ENCODE peak calls at places on chromosomes 2 and 18, in four cellular contexts. F is aorta, M is DND-41, O is K562. K is an unnamed sample.

GRCh38 chr2:231965118-231965517 is 3.6 kb downstream of the DIS3L2 start:
- DNase-seq in F (no peak), M (no peak), O (no peak), K (no peak)

GRCh38 chr2:85886585-85886984 is 2.2 kb downstream of the ST3GAL5 start:
- DNase-seq in F (peak; percentile 79), M (no peak), O (no peak), K (no peak)

GRCh38 chr2:144083211-144083610 is 436.7 kb downstream of the ZEB2 start:
- DNase-seq in F (peak; percentile 60), M (no peak), O (no peak), K (no peak)

GRCh38 chr2:40087434-40087833 is 308.4 kb upstream of the THUMPD2 start:
- DNase-seq in F (no peak), M (no peak), O (no peak), K (no peak)

GRCh38 chr2:232525796-232526195 is at the start of gene CHRND:
- DNase-seq in F (no peak), M (no peak), O (peak; percentile 33), K (no peak)

GRCh38 chr2:12619975-12620374 is 96.8 kb upstream of the TRIB2 start:
- DNase-seq in F (peak; percentile 61), M (no peak), O (no peak), K (no peak)

GRCh38 chr2:67075530-67076253 is 321.4 kb upstream of the ETAA1 start:
- DNase-seq in F (no peak), M (no peak), O (no peak), K (no peak)

GRCh38 chr2:175259164-175259563 is 77.7 kb upstream of the ATP5MC3 start:
- DNase-seq in F (no peak), M (no peak), O (no peak), K (no peak)

GRCh38 chr2:24724111-24724775 is 68.9 kb downstream of the PTRHD1 start:
- DNase-seq in F (no peak), M (no peak), O (no peak), K (no peak)

GRCh38 chr2:88329815-88330603 is 122.5 kb downstream of the FOXI3 start:
- DNase-seq in F (no peak), M (no peak), O (no peak), K (no peak)

GRCh38 chr2:84805250-84805917 is 75.5 kb downstream of the TRABD2A start:
- DNase-seq in F (no peak), M (no peak), O (no peak), K (no peak)

DNA sequence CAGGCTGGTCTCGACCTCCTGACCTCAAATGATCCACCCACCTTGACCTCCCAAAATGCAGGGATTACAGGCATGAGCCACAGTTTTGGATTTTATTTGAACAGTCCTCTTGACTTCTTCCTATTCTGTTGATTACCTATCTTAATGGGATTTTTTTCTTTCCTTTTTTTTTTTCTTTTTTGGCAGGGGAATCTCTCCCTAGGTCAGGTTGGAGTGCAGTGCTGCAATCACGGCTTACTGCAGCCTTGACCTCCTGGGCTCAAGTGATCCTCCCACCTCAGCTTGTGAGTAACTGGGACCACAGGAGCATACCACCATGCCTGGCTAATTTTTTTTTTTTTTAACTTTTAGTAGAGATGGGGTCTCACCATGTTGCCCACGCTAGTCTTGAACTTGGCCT is 2.8 kb downstream of the MTHFD2 start:
- DNase-seq in F (no peak), M (no peak), O (no peak), K (no peak)
- H3K27ac ChIP-seq in F (no peak overlapping the region), M (peak overlapping the region; percentile 29), O (no peak overlapping the region), K (no peak overlapping the region)

DNA sequence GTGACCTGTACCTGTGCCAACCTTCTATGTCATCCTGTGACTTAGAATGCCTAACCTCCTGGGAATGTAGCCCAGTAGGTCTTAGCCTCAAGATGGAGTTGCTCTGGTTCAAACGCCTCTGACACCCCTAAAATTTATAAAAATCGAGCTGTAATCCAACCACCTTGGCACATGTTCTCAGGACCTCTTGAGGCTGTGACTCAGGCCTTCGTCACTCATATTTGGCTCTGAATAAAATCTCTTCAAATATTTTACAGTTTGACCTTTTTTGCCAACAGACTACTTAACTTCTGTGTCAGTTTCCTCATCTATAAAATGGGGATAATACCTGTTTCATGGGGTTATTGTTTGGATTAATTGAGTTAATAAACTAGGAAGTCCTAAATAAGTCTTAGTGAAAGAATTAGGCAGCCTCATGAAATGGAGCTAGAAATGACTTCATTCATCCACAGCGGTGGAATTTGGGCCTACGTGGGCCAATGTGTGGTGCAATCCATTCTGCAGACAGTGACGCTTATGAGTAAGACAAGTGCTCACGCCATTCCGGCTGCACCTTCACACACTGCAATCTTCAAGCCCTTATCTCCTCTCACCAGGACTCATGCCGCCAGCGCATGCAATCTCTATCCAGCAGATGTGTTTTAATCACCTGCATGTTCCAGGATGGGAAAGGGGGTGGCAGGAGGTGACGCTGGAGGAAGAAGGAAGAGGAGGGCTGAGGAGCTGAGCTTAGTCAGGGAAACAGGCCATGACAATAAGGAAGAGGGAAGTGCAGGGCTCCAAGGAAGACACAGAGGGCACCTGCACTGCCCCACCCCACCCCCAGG is 2.0 kb upstream of the UBE2F start:
- DNase-seq in F (no peak), M (no peak), O (peak; percentile 82), K (no peak)
- H3K27ac ChIP-seq in F (no peak overlapping the region), M (no peak overlapping the region), O (peak overlapping the region; percentile 98), K (no peak overlapping the region)

GRCh38 chr2:70118798-70119454 is 31.6 kb downstream of the PCBP1 start:
- DNase-seq in F (no peak), M (peak; percentile 57), O (peak; percentile 33), K (no peak)

GRCh38 chr2:70113396-70114100 is 26.3 kb downstream of the PCBP1 start:
- DNase-seq in F (no peak), M (no peak), O (no peak), K (no peak)

GRCh38 chr2:70116936-70117554 is 29.8 kb downstream of the PCBP1 start:
- DNase-seq in F (no peak), M (no peak), O (no peak), K (no peak)

GRCh38 chr2:70111752-70112591 is 24.7 kb downstream of the PCBP1 start:
- DNase-seq in F (no peak), M (no peak), O (peak; percentile 32), K (no peak)

DNA sequence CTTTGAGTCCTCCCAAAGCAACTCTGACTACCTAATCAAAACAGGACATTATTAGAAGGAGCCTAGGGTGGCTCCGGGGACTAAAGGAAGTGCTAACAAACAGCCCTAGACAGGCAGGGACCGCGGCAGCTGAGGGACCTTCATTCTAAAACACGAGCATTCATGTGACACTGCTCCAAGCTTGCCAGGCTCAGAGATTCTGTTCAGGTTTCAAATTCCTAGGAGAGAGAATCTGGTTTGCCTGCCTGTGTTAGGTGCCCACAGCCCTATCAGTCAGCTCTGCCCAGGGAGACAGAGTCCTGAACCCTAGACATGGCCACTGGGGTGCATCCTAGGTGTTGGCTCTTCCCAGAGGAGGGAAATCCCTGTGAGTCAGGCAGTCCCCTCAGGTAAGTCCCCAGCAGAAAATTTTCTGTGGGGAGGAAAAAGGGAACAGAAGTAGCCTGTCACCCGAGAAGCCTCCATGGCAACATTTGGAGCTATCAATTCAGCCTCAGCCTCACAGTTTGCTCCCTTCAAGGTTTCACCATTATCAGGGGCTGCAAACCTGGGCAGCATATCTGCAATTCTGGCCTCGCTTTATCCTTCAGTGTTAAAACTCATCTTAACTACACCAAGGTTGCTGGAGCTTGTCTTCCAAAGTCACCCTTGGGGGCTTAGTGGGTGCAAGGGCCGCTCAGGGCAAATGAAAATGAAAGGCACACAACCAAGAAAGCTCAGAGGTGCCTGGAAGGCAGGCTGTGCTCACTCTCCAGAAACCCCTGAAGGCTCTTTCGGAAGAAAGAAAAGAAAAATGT is 28.6 kb downstream of the PCBP1 start:
- DNase-seq in F (no peak), M (no peak), O (no peak), K (no peak)
- H3K27ac ChIP-seq in F (no peak overlapping the region), M (no peak overlapping the region), O (peak overlapping the region; percentile 20), K (no peak overlapping the region)

DNA sequence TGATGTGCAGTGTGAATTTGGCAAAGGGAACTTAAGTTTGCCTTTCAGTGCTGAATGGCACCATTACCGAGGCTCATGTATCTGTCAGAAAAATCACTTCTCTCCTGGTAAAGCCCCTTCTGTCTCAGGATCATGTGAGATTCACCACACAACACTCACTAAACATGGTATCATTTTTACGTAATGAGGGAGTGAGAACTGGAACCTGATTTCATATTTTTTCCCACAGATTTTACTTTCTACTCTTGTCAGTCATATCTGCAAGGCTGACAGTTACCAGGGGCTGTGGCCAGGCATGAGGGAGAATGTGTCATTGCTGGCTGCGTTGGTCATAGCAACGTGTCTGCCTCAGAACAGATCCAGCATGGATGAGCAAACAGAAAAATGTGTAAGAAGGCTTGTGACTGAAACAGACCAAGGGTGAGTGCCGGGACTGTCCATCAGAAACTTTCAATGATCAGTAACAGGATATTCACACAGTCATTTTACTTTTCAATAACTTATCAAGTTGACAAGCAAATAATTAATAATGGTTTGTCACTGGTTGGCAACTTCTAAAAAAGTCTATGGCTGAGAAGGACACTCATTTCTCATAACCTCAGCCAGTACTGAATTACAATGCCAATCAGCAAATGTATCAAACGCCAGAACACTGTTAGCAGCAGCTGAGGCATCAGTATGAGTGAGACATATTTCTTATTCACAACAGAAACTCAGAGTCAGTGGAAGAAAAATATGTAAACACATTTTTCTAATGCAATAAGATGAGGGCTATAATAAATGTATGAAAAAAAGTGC is 100.5 kb downstream of the CDC42EP3 start:
- DNase-seq in F (peak; percentile 62), M (no peak), O (no peak), K (no peak)
- H3K27ac ChIP-seq in F (no peak overlapping the region), M (no peak overlapping the region), O (no peak overlapping the region), K (no peak overlapping the region)

DNA sequence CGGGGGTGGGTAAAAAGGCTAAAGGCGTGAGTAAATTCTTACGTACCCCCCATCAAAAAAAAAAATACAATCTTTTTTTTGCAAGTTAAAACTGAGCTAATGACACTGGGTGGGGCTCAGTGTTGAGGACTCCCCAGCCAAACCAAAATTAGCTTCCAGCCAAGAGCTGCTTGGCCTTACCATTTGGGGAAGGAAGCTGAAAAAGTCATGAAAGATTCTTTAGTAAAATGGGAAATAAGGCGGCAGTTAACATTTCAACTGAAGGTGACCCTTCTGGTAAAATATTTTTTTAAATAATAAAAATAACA is 16.4 kb downstream of the SMAD7 start:
- DNase-seq in F (no peak), M (no peak), O (no peak), K (no peak)
- H3K27ac ChIP-seq in F (peak overlapping the region; percentile 70), M (peak overlapping the region; percentile 88), O (peak overlapping the region; percentile 47), K (no peak overlapping the region)